ENCODE peak calls at places on chromosomes 5 and 9, in four cellular contexts. One of them, this sample, is unnamed.

GRCh38 chr5:159510282-159510681 is 180.0 kb upstream of the IL12B start:
- DNase-seq in neuronal stem cell: peak
- DNase-seq in H1: peak
- DNase-seq in IMR-90: peak
- DNase-seq in this sample: peak

GRCh38 chr5:133797167-133797566 is 171.3 kb downstream of the C5orf15 start:
- DNase-seq in neuronal stem cell: no peak
- DNase-seq in H1: no peak
- DNase-seq in IMR-90: no peak
- DNase-seq in this sample: peak

GRCh38 chr9:1051286-1052118 is 1.3 kb downstream of the DMRT2 start:
- DNase-seq in neuronal stem cell: no peak
- DNase-seq in H1: no peak
- DNase-seq in IMR-90: no peak
- DNase-seq in this sample: peak

GRCh38 chr5:177524941-177525655 is 8.3 kb upstream of the DDX41 start:
- DNase-seq in neuronal stem cell: no peak
- DNase-seq in H1: no peak
- DNase-seq in IMR-90: no peak
- DNase-seq in this sample: peak

GRCh38 chr5:40717281-40717680 is 37.6 kb downstream of the PTGER4 start:
- DNase-seq in neuronal stem cell: no peak
- DNase-seq in H1: no peak
- DNase-seq in IMR-90: peak
- DNase-seq in this sample: no peak

GRCh38 chr9:34374339-34374738 is 2.4 kb downstream of the MYORG start:
- DNase-seq in neuronal stem cell: no peak
- DNase-seq in H1: no peak
- DNase-seq in IMR-90: no peak
- DNase-seq in this sample: no peak

GRCh38 chr9:16058131-16058549 is 505.3 kb downstream of the CCDC171 start:
- DNase-seq in neuronal stem cell: no peak
- DNase-seq in H1: no peak
- DNase-seq in IMR-90: peak
- DNase-seq in this sample: peak

GRCh38 chr9:112124156-112124555 is 50.9 kb downstream of the SUSD1 start:
- DNase-seq in neuronal stem cell: no peak
- DNase-seq in H1: no peak
- DNase-seq in IMR-90: no peak
- DNase-seq in this sample: no peak

GRCh38 chr5:133618141-133618540 is 5.8 kb upstream of the FSTL4 start:
- DNase-seq in neuronal stem cell: no peak
- DNase-seq in H1: no peak
- DNase-seq in IMR-90: no peak
- DNase-seq in this sample: no peak

GRCh38 chr5:2996248-2996647 is 244.8 kb upstream of the IRX2 start:
- DNase-seq in neuronal stem cell: no peak
- DNase-seq in H1: no peak
- DNase-seq in IMR-90: no peak
- DNase-seq in this sample: no peak

GRCh38 chr9:78973906-78974305 is 597.9 kb upstream of the TLE4 start:
- DNase-seq in neuronal stem cell: no peak
- DNase-seq in H1: no peak
- DNase-seq in IMR-90: peak
- DNase-seq in this sample: peak

GRCh38 chr5:141516648-141517025 is 27.8 kb downstream of the PCDHGC5 start:
- DNase-seq in neuronal stem cell: no peak
- DNase-seq in H1: no peak
- DNase-seq in IMR-90: no peak
- DNase-seq in this sample: no peak
- H2BK5ac ChIP-seq in neuronal stem cell: no peak
- H2BK5ac ChIP-seq in H1: peak
- H2BK5ac ChIP-seq in IMR-90: peak
- H2BK5ac ChIP-seq in this sample: no peak

GRCh38 chr5:157469687-157470086 is 9.7 kb downstream of the NIPAL4 start:
- DNase-seq in neuronal stem cell: no peak
- DNase-seq in H1: no peak
- DNase-seq in IMR-90: no peak
- DNase-seq in this sample: no peak
- H2BK15ac ChIP-seq in neuronal stem cell: no peak
- H2BK15ac ChIP-seq in H1: no peak
- H2BK15ac ChIP-seq in IMR-90: no peak
- H2BK15ac ChIP-seq in this sample: no peak

DNA sequence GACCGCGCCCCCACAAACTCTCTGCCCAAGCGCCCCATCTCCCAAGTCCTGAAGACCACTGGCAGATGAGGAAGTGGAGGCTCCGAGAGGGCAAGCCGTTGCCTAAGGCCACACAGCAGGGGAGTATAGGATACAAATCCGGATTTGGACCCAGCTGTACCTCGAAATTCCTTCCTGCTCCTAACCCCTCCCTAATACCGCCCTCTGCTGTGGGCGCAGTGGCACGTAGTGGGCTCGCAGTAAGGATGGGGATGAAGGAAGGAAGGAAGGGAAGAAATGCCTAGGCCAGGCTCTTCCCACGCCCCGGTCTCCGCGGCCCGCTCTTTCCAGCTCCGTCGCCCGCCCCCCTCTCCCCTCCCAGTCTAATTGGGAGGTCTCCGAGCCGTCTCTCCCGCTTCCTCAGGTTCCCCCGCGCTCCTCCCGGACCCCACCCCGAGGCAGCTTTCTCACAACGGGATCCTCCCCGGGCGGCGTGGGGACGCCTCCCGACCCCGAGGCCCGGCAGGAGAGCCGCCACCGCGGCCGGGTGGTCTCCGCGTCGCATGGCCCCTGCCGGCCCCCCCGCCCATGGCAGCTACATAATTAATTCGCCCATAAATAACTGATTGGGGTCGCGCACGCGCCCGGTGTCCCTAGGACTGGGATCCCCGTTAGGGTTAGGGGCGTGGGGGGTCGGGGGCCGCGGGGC is 138.9 kb downstream of the C9orf50 start:
- DNase-seq in neuronal stem cell: no peak
- DNase-seq in H1: no peak
- DNase-seq in IMR-90: no peak
- DNase-seq in this sample: peak
- H2BK5ac ChIP-seq in neuronal stem cell: peak
- H2BK5ac ChIP-seq in H1: no peak
- H2BK5ac ChIP-seq in IMR-90: peak
- H2BK5ac ChIP-seq in this sample: peak

GRCh38 chr9:88746029-88746743 is 211.2 kb downstream of the NXNL2 start:
- DNase-seq in neuronal stem cell: no peak
- DNase-seq in H1: no peak
- DNase-seq in IMR-90: peak
- DNase-seq in this sample: no peak

GRCh38 chr9:88747768-88748167 is 212.8 kb downstream of the NXNL2 start:
- DNase-seq in neuronal stem cell: no peak
- DNase-seq in H1: no peak
- DNase-seq in IMR-90: peak
- DNase-seq in this sample: peak

GRCh38 chr9:88745281-88746001 is 210.5 kb downstream of the NXNL2 start:
- DNase-seq in neuronal stem cell: no peak
- DNase-seq in H1: no peak
- DNase-seq in IMR-90: peak
- DNase-seq in this sample: no peak

GRCh38 chr9:88748566-88749238 is 213.7 kb downstream of the NXNL2 start:
- DNase-seq in neuronal stem cell: no peak
- DNase-seq in H1: no peak
- DNase-seq in IMR-90: peak
- DNase-seq in this sample: no peak

GRCh38 chr9:88746744-88747398 is 211.9 kb downstream of the NXNL2 start:
- DNase-seq in neuronal stem cell: no peak
- DNase-seq in H1: no peak
- DNase-seq in IMR-90: no peak
- DNase-seq in this sample: peak
- H2BK15ac ChIP-seq in neuronal stem cell: no peak
- H2BK15ac ChIP-seq in H1: peak
- H2BK15ac ChIP-seq in IMR-90: peak
- H2BK15ac ChIP-seq in this sample: no peak

GRCh38 chr5:64977779-64978178 is 209.0 kb downstream of the CWC27 start:
- DNase-seq in neuronal stem cell: no peak
- DNase-seq in H1: no peak
- DNase-seq in IMR-90: peak
- DNase-seq in this sample: no peak

GRCh38 chr5:64973226-64973625 is 204.5 kb downstream of the CWC27 start:
- DNase-seq in neuronal stem cell: no peak
- DNase-seq in H1: no peak
- DNase-seq in IMR-90: no peak
- DNase-seq in this sample: no peak

GRCh38 chr5:64971538-64971937 is 202.8 kb downstream of the CWC27 start:
- DNase-seq in neuronal stem cell: no peak
- DNase-seq in H1: no peak
- DNase-seq in IMR-90: peak
- DNase-seq in this sample: no peak

GRCh38 chr5:64972591-64972990 is 203.9 kb downstream of the CWC27 start:
- DNase-seq in neuronal stem cell: no peak
- DNase-seq in H1: no peak
- DNase-seq in IMR-90: peak
- DNase-seq in this sample: no peak

GRCh38 chr5:64971990-64972389 is 203.3 kb downstream of the CWC27 start:
- DNase-seq in neuronal stem cell: no peak
- DNase-seq in H1: no peak
- DNase-seq in IMR-90: no peak
- DNase-seq in this sample: no peak
- H2BK5ac ChIP-seq in neuronal stem cell: no peak
- H2BK5ac ChIP-seq in H1: no peak
- H2BK5ac ChIP-seq in IMR-90: peak
- H2BK5ac ChIP-seq in this sample: no peak

DNA sequence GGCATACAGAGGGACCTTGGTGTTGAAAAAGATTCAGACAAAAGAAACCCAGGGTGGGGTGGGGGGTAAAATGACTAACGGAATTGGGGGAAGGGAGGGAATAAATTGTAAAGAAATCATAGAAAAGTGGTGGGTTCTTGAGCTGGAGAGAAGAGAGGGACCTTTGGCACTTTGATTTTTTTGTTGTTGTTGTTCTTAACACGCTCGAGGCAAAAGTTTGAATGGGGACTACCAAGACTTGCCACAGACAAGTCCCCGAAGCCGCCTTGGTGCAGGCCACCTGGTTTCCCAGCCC is 616 bp downstream of the VCAN start:
- DNase-seq in neuronal stem cell: no peak
- DNase-seq in H1: no peak
- DNase-seq in IMR-90: no peak
- DNase-seq in this sample: no peak
- H2BK15ac ChIP-seq in neuronal stem cell: peak
- H2BK15ac ChIP-seq in H1: no peak
- H2BK15ac ChIP-seq in IMR-90: no peak
- H2BK15ac ChIP-seq in this sample: no peak

GRCh38 chr9:114174557-114174875 is 19.2 kb downstream of the COL27A1 start:
- DNase-seq in neuronal stem cell: no peak
- DNase-seq in H1: no peak
- DNase-seq in IMR-90: no peak
- DNase-seq in this sample: no peak
- H2BK5ac ChIP-seq in neuronal stem cell: no peak
- H2BK5ac ChIP-seq in H1: no peak
- H2BK5ac ChIP-seq in IMR-90: peak
- H2BK5ac ChIP-seq in this sample: no peak

DNA sequence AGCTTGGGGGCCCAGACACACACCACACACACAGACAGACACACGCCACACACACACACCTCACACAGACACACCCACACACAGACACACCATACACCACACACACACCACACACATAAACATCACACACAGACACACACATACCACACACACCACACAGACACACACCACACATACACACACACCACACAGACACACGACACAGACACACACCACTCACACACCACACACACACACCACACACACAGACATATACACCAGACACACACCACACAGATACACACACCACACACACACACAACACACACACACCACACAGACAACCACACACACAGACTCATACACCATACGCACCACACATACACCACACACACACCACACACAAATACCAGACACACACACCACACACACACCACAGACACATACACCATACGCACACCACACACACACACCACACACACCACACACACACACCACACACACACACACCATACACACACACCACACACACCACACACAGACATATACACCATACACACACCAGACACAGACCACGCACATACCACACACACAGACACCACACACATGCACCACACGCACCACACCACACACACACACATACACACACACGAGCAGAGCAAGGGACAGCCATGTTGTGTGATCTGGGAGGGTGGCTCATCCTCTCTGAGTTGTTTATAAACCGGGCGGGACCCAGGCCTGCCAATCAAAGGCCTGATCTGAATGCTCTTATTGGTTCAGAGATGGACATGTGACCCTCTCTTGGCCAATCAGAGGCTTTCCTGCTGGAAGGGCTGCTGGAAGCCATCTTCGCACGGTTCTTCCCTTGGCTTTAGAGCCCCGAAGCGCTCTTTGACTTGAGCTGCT is 148.3 kb downstream of the GAPVD1 start:
- DNase-seq in neuronal stem cell: no peak
- DNase-seq in H1: no peak
- DNase-seq in IMR-90: peak
- DNase-seq in this sample: peak
- H2BK15ac ChIP-seq in neuronal stem cell: peak
- H2BK15ac ChIP-seq in H1: peak
- H2BK15ac ChIP-seq in IMR-90: peak
- H2BK15ac ChIP-seq in this sample: no peak

GRCh38 chr9:35806101-35806500 is 6.0 kb downstream of the SPAG8 start:
- DNase-seq in neuronal stem cell: no peak
- DNase-seq in H1: no peak
- DNase-seq in IMR-90: no peak
- DNase-seq in this sample: no peak
- H2BK5ac ChIP-seq in neuronal stem cell: no peak
- H2BK5ac ChIP-seq in H1: no peak
- H2BK5ac ChIP-seq in IMR-90: no peak
- H2BK5ac ChIP-seq in this sample: no peak

This sample was measured in mesendoderm.